ENCODE peak calls at places on chromosomes 3 and 15, in nine cellular contexts. P is thoracic aorta, H is WERI-Rb-1, J is mucosa of descending colon, A is vagina, Y is testis, C is ovary, V is tibial nerve, E is PC-9. I is an unnamed sample.
A peak's percentile ranks its signal among the peaks of the same experiment; 100 is the strongest.

GRCh38 chr3:48107227-48107626 is 81.0 kb downstream of the CDC25A start:
- DNase-seq in J (no peak), V (no peak), Y (no peak), P (no peak), E (no peak), A (no peak), H (no peak), C (no peak), I (no peak)

GRCh38 chr3:130488288-130488687 is 28.7 kb upstream of the COL6A6 start:
- DNase-seq in C (no peak), J (no peak), Y (no peak), H (no peak), E (no peak), P (no peak), A (no peak), V (no peak), I (no peak)

GRCh38 chr3:30625541-30626438 is 19.4 kb downstream of the TGFBR2 start:
- DNase-seq in P (no peak), V (no peak), H (no peak), C (no peak), Y (no peak), J (no peak), E (peak; percentile 87), A (no peak), I (peak; percentile 90)

GRCh38 chr3:143167956-143168355 is 48.4 kb downstream of the CHST2 start:
- DNase-seq in H (no peak), C (no peak), Y (no peak), E (no peak), P (no peak), A (no peak), V (no peak), J (no peak), I (peak; percentile 39)

GRCh38 chr15:28934645-28935044 is 48.9 kb downstream of the APBA2 start:
- DNase-seq in C (no peak), J (no peak), E (no peak), Y (no peak), A (no peak), V (no peak), P (no peak), H (no peak), I (no peak)

GRCh38 chr3:12424635-12425319 is 59.5 kb upstream of the TSEN2 start:
- DNase-seq in C (no peak), E (no peak), V (no peak), Y (no peak), A (no peak), H (no peak), J (no peak), P (no peak), I (no peak)

GRCh38 chr15:78104566-78105500 is 12.5 kb downstream of the SH2D7 start:
- DNase-seq in V (no peak), Y (no peak), A (no peak), E (no peak), J (no peak), H (no peak), C (no peak), P (no peak), I (no peak)

GRCh38 chr15:60392601-60392985 is 5.2 kb downstream of the ANXA2 start:
- DNase-seq in V (no peak), H (no peak), P (no peak), Y (no peak), J (no peak), A (peak; percentile 56), E (peak; percentile 68), C (no peak), I (peak; percentile 84)

GRCh38 chr3:65406470-65406869 is 632.2 kb downstream of the MAGI1 start:
- DNase-seq in J (no peak), H (no peak), A (no peak), Y (no peak), E (no peak), P (no peak), C (no peak), V (no peak), I (no peak)

GRCh38 chr3:97991278-97991652 is 19.0 kb upstream of the RIOX2 start:
- DNase-seq in V (no peak), H (no peak), J (no peak), Y (no peak), E (no peak), P (no peak), A (no peak), C (no peak), I (no peak)

DNA sequence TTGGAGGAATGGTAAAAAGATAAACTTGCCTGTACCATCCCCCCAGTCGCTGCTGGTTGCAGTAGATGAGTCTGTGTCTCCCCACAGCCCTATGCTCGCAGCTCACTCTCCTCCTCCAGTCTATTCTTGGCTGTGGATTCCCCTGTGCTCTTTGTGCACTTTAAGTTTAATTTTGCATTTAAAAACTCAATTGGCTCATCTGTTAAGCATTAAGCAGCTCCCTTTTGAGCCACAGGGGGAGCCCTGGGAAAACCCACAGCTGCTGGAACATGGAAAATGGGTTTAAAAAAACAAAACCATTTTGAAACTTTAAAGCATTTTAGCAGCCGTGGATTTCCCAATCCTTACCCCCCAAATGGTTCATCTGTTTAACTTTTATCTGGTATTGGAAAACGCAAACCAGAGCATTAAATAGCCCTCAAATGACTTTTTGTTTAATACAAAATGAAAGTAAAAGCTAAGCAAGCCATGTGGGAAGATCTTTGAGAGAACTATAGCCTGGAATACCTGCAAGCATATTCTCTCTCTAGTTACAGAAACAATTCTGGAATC is 536.9 kb downstream of the ZIC1 start:
- DNase-seq in A (no peak), J (no peak), E (no peak), Y (peak; percentile 32), C (no peak), H (no peak), P (no peak), V (peak; percentile 30), I (peak; percentile 91)
- H3K4me3 ChIP-seq in A (peak overlapping the region; percentile 23), J (no peak overlapping the region), E (peak overlapping the region; percentile 30), Y (no peak overlapping the region), C (peak overlapping the region; percentile 8), H (no peak overlapping the region), P (peak overlapping the region; percentile 62), V (peak overlapping the region; percentile 42), I (peak overlapping the region; percentile 14)

GRCh38 chr15:72488558-72488957 is 14.4 kb downstream of the ARIH1 start:
- DNase-seq in P (no peak), E (no peak), A (no peak), H (no peak), J (no peak), V (no peak), Y (no peak), C (no peak), I (no peak)
- TF ChIP-seq CTCF in P (no peak), E (no peak), A (no peak), H (no peak), J (no peak), V (no peak), Y (no peak), C (no peak), I (no peak)

GRCh38 chr3:46471371-46471914 is 6.7 kb upstream of the LTF start:
- DNase-seq in E (no peak), C (no peak), Y (no peak), P (no peak), J (no peak), H (no peak), A (peak; percentile 72), V (no peak), I (no peak)
- H3K4me3 ChIP-seq in E (no peak overlapping the region), C (no peak overlapping the region), Y (no peak overlapping the region), P (no peak overlapping the region), J (no peak overlapping the region), H (no peak overlapping the region), A (no peak overlapping the region), V (no peak overlapping the region), I (no peak overlapping the region)

DNA sequence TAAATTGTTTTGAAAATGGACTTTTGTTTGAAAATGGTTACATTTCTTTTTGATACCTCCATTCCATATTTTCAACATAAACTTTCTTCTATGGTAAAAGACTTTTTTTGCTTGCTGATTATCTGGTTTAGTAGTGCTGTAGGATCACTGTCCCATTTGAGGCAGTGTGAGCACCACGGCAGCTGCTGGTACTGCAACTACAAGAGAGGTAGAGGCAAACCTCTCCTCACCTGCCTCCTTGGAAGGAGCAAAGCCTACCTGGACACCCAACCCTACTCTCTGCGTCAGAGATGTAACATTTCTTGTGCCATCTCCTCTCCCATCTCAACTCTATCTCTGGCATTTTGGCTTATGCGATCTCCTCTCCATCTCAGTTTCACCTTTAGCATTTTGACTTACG is 460.1 kb downstream of the SHQ1 start:
- DNase-seq in C (no peak), E (no peak), J (no peak), H (no peak), Y (no peak), V (no peak), A (no peak), P (no peak), I (no peak)
- TF ChIP-seq CTCF in C (no peak), E (no peak), J (no peak), H (no peak), Y (no peak), V (no peak), A (no peak), P (no peak), I (no peak)

GRCh38 chr3:149532463-149533180 is 58.1 kb downstream of the TM4SF4 start:
- DNase-seq in E (no peak), P (no peak), V (no peak), A (no peak), Y (no peak), C (no peak), H (no peak), J (no peak), I (no peak)
- H3K4me3 ChIP-seq in E (no peak overlapping the region), P (peak overlapping the region; percentile 48), V (no peak overlapping the region), A (no peak overlapping the region), Y (no peak overlapping the region), C (no peak overlapping the region), H (no peak overlapping the region), J (no peak overlapping the region), I (no peak overlapping the region)